ENCODE peak calls at places on chromosomes 6 and 20, in eight cellular contexts. One of them, this sample, is unnamed.

GRCh38 chr6:5763871-5764270 is 242.9 kb downstream of the NRN1 start:
- DNase-seq in spleen: no peak
- DNase-seq in Calu3: no peak
- DNase-seq in fibroblast of pulmonary artery: no peak
- DNase-seq in stomach: no peak
- DNase-seq in coronary artery: no peak
- DNase-seq in progenitor cell of endocrine pancreas: no peak
- DNase-seq in esophagus squamous epithelium: no peak
- DNase-seq in this sample: no peak

GRCh38 chr6:80174931-80175572 is 68.6 kb downstream of the BCKDHB start:
- DNase-seq in spleen: no peak
- DNase-seq in Calu3: no peak
- DNase-seq in fibroblast of pulmonary artery: peak
- DNase-seq in stomach: no peak
- DNase-seq in coronary artery: no peak
- DNase-seq in progenitor cell of endocrine pancreas: no peak
- DNase-seq in esophagus squamous epithelium: no peak
- DNase-seq in this sample: no peak

GRCh38 chr20:37382539-37383120 is 36.7 kb downstream of the SRC start:
- DNase-seq in spleen: peak
- DNase-seq in Calu3: no peak
- DNase-seq in fibroblast of pulmonary artery: no peak
- DNase-seq in stomach: no peak
- DNase-seq in coronary artery: peak
- DNase-seq in progenitor cell of endocrine pancreas: no peak
- DNase-seq in esophagus squamous epithelium: no peak
- DNase-seq in this sample: no peak

GRCh38 chr6:122726649-122727048 is 52.9 kb upstream of the FABP7 start:
- DNase-seq in spleen: no peak
- DNase-seq in Calu3: peak
- DNase-seq in fibroblast of pulmonary artery: peak
- DNase-seq in stomach: no peak
- DNase-seq in coronary artery: no peak
- DNase-seq in progenitor cell of endocrine pancreas: no peak
- DNase-seq in esophagus squamous epithelium: no peak
- DNase-seq in this sample: no peak

GRCh38 chr6:140494321-140495085 is 1120.1 kb upstream of the CITED2 start:
- DNase-seq in spleen: no peak
- DNase-seq in Calu3: no peak
- DNase-seq in fibroblast of pulmonary artery: no peak
- DNase-seq in stomach: no peak
- DNase-seq in coronary artery: no peak
- DNase-seq in progenitor cell of endocrine pancreas: no peak
- DNase-seq in esophagus squamous epithelium: no peak
- DNase-seq in this sample: no peak

GRCh38 chr6:14512246-14512645 is 394.7 kb downstream of the CD83 start:
- DNase-seq in spleen: no peak
- DNase-seq in Calu3: no peak
- DNase-seq in fibroblast of pulmonary artery: no peak
- DNase-seq in stomach: no peak
- DNase-seq in coronary artery: no peak
- DNase-seq in progenitor cell of endocrine pancreas: no peak
- DNase-seq in esophagus squamous epithelium: no peak
- DNase-seq in this sample: no peak

GRCh38 chr6:33616113-33616512 is 5.0 kb upstream of the ITPR3 start:
- DNase-seq in spleen: no peak
- DNase-seq in Calu3: no peak
- DNase-seq in fibroblast of pulmonary artery: no peak
- DNase-seq in stomach: no peak
- DNase-seq in coronary artery: no peak
- DNase-seq in progenitor cell of endocrine pancreas: no peak
- DNase-seq in esophagus squamous epithelium: no peak
- DNase-seq in this sample: no peak

GRCh38 chr6:44094403-44095242 is 32.6 kb downstream of the MRPL14 start:
- DNase-seq in spleen: no peak
- DNase-seq in Calu3: no peak
- DNase-seq in fibroblast of pulmonary artery: no peak
- DNase-seq in stomach: no peak
- DNase-seq in coronary artery: no peak
- DNase-seq in progenitor cell of endocrine pancreas: no peak
- DNase-seq in esophagus squamous epithelium: no peak
- DNase-seq in this sample: no peak

GRCh38 chr20:41072099-41072798 is 43.6 kb downstream of the TOP1 start:
- DNase-seq in spleen: peak
- DNase-seq in Calu3: peak
- DNase-seq in fibroblast of pulmonary artery: peak
- DNase-seq in stomach: no peak
- DNase-seq in coronary artery: no peak
- DNase-seq in progenitor cell of endocrine pancreas: no peak
- DNase-seq in esophagus squamous epithelium: no peak
- DNase-seq in this sample: no peak

GRCh38 chr20:37882961-37883712 is 19.8 kb upstream of the VSTM2L start:
- DNase-seq in spleen: no peak
- DNase-seq in Calu3: no peak
- DNase-seq in fibroblast of pulmonary artery: no peak
- DNase-seq in stomach: no peak
- DNase-seq in coronary artery: no peak
- DNase-seq in progenitor cell of endocrine pancreas: no peak
- DNase-seq in esophagus squamous epithelium: no peak
- DNase-seq in this sample: no peak

GRCh38 chr20:21548390-21549035 is 34.6 kb upstream of the NKX2-2 start:
- DNase-seq in spleen: no peak
- DNase-seq in Calu3: no peak
- DNase-seq in fibroblast of pulmonary artery: no peak
- DNase-seq in stomach: no peak
- DNase-seq in coronary artery: no peak
- DNase-seq in progenitor cell of endocrine pancreas: no peak
- DNase-seq in esophagus squamous epithelium: no peak
- DNase-seq in this sample: peak

GRCh38 chr6:157219201-157220200 is 103.8 kb downstream of the TMEM242 start:
- DNase-seq in spleen: peak
- DNase-seq in Calu3: no peak
- DNase-seq in fibroblast of pulmonary artery: peak
- DNase-seq in stomach: no peak
- DNase-seq in coronary artery: peak
- DNase-seq in progenitor cell of endocrine pancreas: no peak
- DNase-seq in esophagus squamous epithelium: no peak
- DNase-seq in this sample: no peak

GRCh38 chr6:135380793-135381192 is 116.7 kb downstream of the AHI1 start:
- DNase-seq in spleen: no peak
- DNase-seq in Calu3: no peak
- DNase-seq in fibroblast of pulmonary artery: no peak
- DNase-seq in stomach: no peak
- DNase-seq in coronary artery: no peak
- DNase-seq in progenitor cell of endocrine pancreas: no peak
- DNase-seq in esophagus squamous epithelium: no peak
- DNase-seq in this sample: no peak

GRCh38 chr6:6966569-6966968 is 141.2 kb upstream of the RREB1 start:
- DNase-seq in spleen: no peak
- DNase-seq in Calu3: no peak
- DNase-seq in fibroblast of pulmonary artery: no peak
- DNase-seq in stomach: no peak
- DNase-seq in coronary artery: no peak
- DNase-seq in progenitor cell of endocrine pancreas: no peak
- DNase-seq in esophagus squamous epithelium: no peak
- DNase-seq in this sample: no peak

GRCh38 chr6:136415351-136416005 is 125.8 kb upstream of the BCLAF1 start:
- DNase-seq in spleen: no peak
- DNase-seq in Calu3: no peak
- DNase-seq in fibroblast of pulmonary artery: peak
- DNase-seq in stomach: no peak
- DNase-seq in coronary artery: no peak
- DNase-seq in progenitor cell of endocrine pancreas: no peak
- DNase-seq in esophagus squamous epithelium: no peak
- DNase-seq in this sample: no peak

GRCh38 chr6:143694560-143694959 is 16.8 kb downstream of the PHACTR2 start:
- DNase-seq in spleen: no peak
- DNase-seq in Calu3: no peak
- DNase-seq in fibroblast of pulmonary artery: no peak
- DNase-seq in stomach: no peak
- DNase-seq in coronary artery: no peak
- DNase-seq in progenitor cell of endocrine pancreas: no peak
- DNase-seq in esophagus squamous epithelium: no peak
- DNase-seq in this sample: no peak

GRCh38 chr20:44574372-44574771 is 8.0 kb upstream of the PKIG start:
- DNase-seq in spleen: no peak
- DNase-seq in Calu3: no peak
- DNase-seq in fibroblast of pulmonary artery: no peak
- DNase-seq in stomach: no peak
- DNase-seq in coronary artery: no peak
- DNase-seq in progenitor cell of endocrine pancreas: no peak
- DNase-seq in esophagus squamous epithelium: no peak
- DNase-seq in this sample: no peak

GRCh38 chr20:44572551-44573500 is 9.6 kb upstream of the PKIG start:
- DNase-seq in spleen: no peak
- DNase-seq in Calu3: no peak
- DNase-seq in fibroblast of pulmonary artery: peak
- DNase-seq in stomach: no peak
- DNase-seq in coronary artery: no peak
- DNase-seq in progenitor cell of endocrine pancreas: no peak
- DNase-seq in esophagus squamous epithelium: no peak
- DNase-seq in this sample: no peak

GRCh38 chr20:44579313-44580090 is 2.9 kb upstream of the PKIG start:
- DNase-seq in spleen: no peak
- DNase-seq in Calu3: no peak
- DNase-seq in fibroblast of pulmonary artery: no peak
- DNase-seq in stomach: no peak
- DNase-seq in coronary artery: no peak
- DNase-seq in progenitor cell of endocrine pancreas: no peak
- DNase-seq in esophagus squamous epithelium: no peak
- DNase-seq in this sample: no peak

GRCh38 chr20:44573501-44573869 is 8.9 kb upstream of the PKIG start:
- DNase-seq in spleen: no peak
- DNase-seq in Calu3: no peak
- DNase-seq in fibroblast of pulmonary artery: no peak
- DNase-seq in stomach: no peak
- DNase-seq in coronary artery: no peak
- DNase-seq in progenitor cell of endocrine pancreas: no peak
- DNase-seq in esophagus squamous epithelium: no peak
- DNase-seq in this sample: no peak

DNA sequence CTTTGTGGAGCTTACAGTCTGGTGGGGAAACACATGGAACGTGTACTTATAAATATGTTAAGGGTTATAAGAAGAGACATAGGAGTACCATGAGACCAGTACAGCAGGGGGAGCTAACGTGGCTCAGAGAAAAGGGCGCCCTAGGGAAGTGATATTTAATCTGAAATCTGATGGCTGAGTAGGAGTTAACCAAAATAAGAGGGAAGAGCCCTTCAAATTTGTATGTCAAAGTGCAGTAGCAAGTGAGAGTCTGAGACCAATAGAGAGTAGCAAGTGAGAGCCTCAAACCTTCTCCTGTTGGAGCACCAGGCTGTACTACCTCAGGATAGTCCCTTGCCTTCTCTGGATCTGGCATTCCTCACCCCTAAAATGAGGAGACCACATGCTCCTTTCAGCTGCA is 6.1 kb upstream of the PKIG start:
- DNase-seq in spleen: no peak
- DNase-seq in Calu3: peak
- DNase-seq in fibroblast of pulmonary artery: peak
- DNase-seq in stomach: no peak
- DNase-seq in coronary artery: no peak
- DNase-seq in progenitor cell of endocrine pancreas: no peak
- DNase-seq in esophagus squamous epithelium: no peak
- DNase-seq in this sample: no peak
- TF ChIP-seq CTCF in spleen: peak
- TF ChIP-seq CTCF in Calu3: peak
- TF ChIP-seq CTCF in fibroblast of pulmonary artery: peak
- TF ChIP-seq CTCF in stomach: no peak
- TF ChIP-seq CTCF in coronary artery: no peak
- TF ChIP-seq CTCF in progenitor cell of endocrine pancreas: no peak
- TF ChIP-seq CTCF in esophagus squamous epithelium: peak
- TF ChIP-seq CTCF in this sample: no peak

DNA sequence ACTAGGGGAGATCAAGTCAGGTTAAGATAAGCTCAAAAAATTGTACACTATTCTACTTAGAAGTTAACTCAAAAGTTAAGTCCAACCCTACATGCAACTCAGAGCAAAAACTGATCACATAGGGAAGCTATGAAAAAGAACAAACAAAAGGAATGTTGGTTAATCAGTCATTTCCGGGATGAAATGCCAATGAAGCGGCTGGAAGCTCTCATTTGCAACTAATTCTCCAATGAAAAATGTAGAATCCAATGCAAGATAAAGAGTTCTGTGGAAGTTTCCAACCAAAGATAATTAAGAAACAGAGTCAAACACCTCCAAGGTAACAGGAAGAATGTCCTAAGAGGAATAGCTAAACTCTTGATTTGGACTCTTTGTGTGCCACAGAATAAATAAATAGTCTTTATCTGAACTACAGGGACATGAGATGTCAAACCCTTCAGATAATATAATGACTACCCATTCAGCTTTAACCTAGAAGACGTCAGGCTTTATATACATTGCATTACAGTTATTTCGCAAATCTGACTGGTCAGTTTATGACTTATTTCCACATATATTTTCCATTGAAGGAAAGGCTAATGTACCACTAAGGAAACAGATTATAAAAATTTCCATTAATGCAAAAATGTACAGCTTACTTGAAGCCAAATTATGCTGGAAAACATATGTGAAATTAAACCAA is 48.0 kb upstream of the DST start:
- DNase-seq in spleen: no peak
- DNase-seq in Calu3: no peak
- DNase-seq in fibroblast of pulmonary artery: peak
- DNase-seq in stomach: no peak
- DNase-seq in coronary artery: no peak
- DNase-seq in progenitor cell of endocrine pancreas: no peak
- DNase-seq in esophagus squamous epithelium: no peak
- DNase-seq in this sample: no peak
- TF ChIP-seq CTCF in spleen: no peak
- TF ChIP-seq CTCF in Calu3: no peak
- TF ChIP-seq CTCF in fibroblast of pulmonary artery: no peak
- TF ChIP-seq CTCF in stomach: no peak
- TF ChIP-seq CTCF in coronary artery: no peak
- TF ChIP-seq CTCF in progenitor cell of endocrine pancreas: no peak
- TF ChIP-seq CTCF in esophagus squamous epithelium: no peak
- TF ChIP-seq CTCF in this sample: no peak

DNA sequence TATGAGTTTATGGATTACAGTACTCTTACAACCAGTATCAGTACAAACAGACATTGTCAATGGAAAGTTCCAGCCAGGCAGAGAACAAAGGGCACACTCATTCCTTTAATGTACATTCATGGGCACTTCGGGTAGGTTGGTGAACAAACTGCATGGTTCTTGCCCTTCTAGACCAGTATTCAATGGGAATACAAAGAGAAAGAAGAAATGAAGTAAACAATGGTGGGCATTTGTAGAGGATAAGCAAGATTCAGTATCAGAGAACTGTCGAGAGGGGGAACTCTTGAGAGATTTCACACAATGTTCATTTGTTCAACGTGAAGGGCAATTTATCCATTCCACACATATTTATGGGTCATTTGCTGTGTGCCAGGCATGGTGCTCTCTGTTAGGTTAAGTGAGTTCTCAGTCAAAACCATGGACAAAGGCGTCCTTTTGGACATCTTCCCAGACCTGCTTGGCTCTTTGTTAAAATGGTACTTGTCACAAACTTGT is 714.8 kb downstream of the DHX35 start:
- DNase-seq in spleen: no peak
- DNase-seq in Calu3: no peak
- DNase-seq in fibroblast of pulmonary artery: peak
- DNase-seq in stomach: no peak
- DNase-seq in coronary artery: no peak
- DNase-seq in progenitor cell of endocrine pancreas: no peak
- DNase-seq in esophagus squamous epithelium: no peak
- DNase-seq in this sample: no peak
- TF ChIP-seq CTCF in spleen: peak
- TF ChIP-seq CTCF in Calu3: no peak
- TF ChIP-seq CTCF in fibroblast of pulmonary artery: peak
- TF ChIP-seq CTCF in stomach: no peak
- TF ChIP-seq CTCF in coronary artery: no peak
- TF ChIP-seq CTCF in progenitor cell of endocrine pancreas: peak
- TF ChIP-seq CTCF in esophagus squamous epithelium: peak
- TF ChIP-seq CTCF in this sample: no peak

GRCh38 chr6:113089056-113089455 is 741.9 kb downstream of the RFPL4B start:
- DNase-seq in spleen: no peak
- DNase-seq in Calu3: no peak
- DNase-seq in fibroblast of pulmonary artery: no peak
- DNase-seq in stomach: no peak
- DNase-seq in coronary artery: no peak
- DNase-seq in progenitor cell of endocrine pancreas: no peak
- DNase-seq in esophagus squamous epithelium: no peak
- DNase-seq in this sample: no peak
- TF ChIP-seq CTCF in spleen: no peak
- TF ChIP-seq CTCF in Calu3: no peak
- TF ChIP-seq CTCF in fibroblast of pulmonary artery: no peak
- TF ChIP-seq CTCF in stomach: no peak
- TF ChIP-seq CTCF in coronary artery: no peak
- TF ChIP-seq CTCF in progenitor cell of endocrine pancreas: no peak
- TF ChIP-seq CTCF in esophagus squamous epithelium: no peak
- TF ChIP-seq CTCF in this sample: no peak

This sample was measured in vagina.